ENCODE peak calls at places on chromosome 1, in seven cellular contexts. One of them, this sample, is unnamed.
A peak's percentile ranks its signal among the peaks of the same experiment; 100 is the strongest.

GRCh38 chr1:242546441-242546840 is 21.9 kb upstream of the PLD5 start:
- DNase-seq in PC-9: no peak
- DNase-seq in tibial nerve: no peak
- DNase-seq in AG04450: no peak
- DNase-seq in brain microvascular endothelial cell: no peak
- DNase-seq in uterus: no peak
- DNase-seq in CD8-positive, alpha-beta T cell: no peak
- DNase-seq in this sample: no peak

GRCh38 chr1:52190500-52191252 is 48.8 kb downstream of the ZFYVE9 start:
- DNase-seq in brain microvascular endothelial cell: no peak
- DNase-seq in CD8-positive, alpha-beta T cell: no peak
- DNase-seq in uterus: no peak
- DNase-seq in PC-9: no peak
- DNase-seq in tibial nerve: no peak
- DNase-seq in AG04450: no peak
- DNase-seq in this sample: no peak

GRCh38 chr1:206744683-206745082 is 25.9 kb upstream of the IL19 start:
- DNase-seq in AG04450: no peak
- DNase-seq in tibial nerve: no peak
- DNase-seq in CD8-positive, alpha-beta T cell: no peak
- DNase-seq in uterus: no peak
- DNase-seq in PC-9: no peak
- DNase-seq in brain microvascular endothelial cell: no peak
- DNase-seq in this sample: no peak

GRCh38 chr1:234956821-234957329 is 171.8 kb downstream of the TOMM20 start:
- DNase-seq in CD8-positive, alpha-beta T cell: no peak
- DNase-seq in AG04450: no peak
- DNase-seq in brain microvascular endothelial cell: no peak
- DNase-seq in tibial nerve: no peak
- DNase-seq in uterus: peak; percentile 56
- DNase-seq in PC-9: no peak
- DNase-seq in this sample: no peak

GRCh38 chr1:69568435-69569280 is 936 bp downstream of the LRRC7 start:
- DNase-seq in uterus: no peak
- DNase-seq in CD8-positive, alpha-beta T cell: no peak
- DNase-seq in AG04450: no peak
- DNase-seq in brain microvascular endothelial cell: no peak
- DNase-seq in PC-9: no peak
- DNase-seq in tibial nerve: no peak
- DNase-seq in this sample: no peak

GRCh38 chr1:4515727-4516289 is 138.6 kb upstream of the AJAP1 start:
- DNase-seq in brain microvascular endothelial cell: no peak
- DNase-seq in PC-9: no peak
- DNase-seq in AG04450: no peak
- DNase-seq in CD8-positive, alpha-beta T cell: no peak
- DNase-seq in tibial nerve: no peak
- DNase-seq in uterus: peak; percentile 22
- DNase-seq in this sample: no peak

GRCh38 chr1:11316701-11317100 is 43.7 kb downstream of the UBIAD1 start:
- DNase-seq in AG04450: no peak
- DNase-seq in CD8-positive, alpha-beta T cell: no peak
- DNase-seq in PC-9: no peak
- DNase-seq in uterus: no peak
- DNase-seq in brain microvascular endothelial cell: no peak
- DNase-seq in tibial nerve: peak; percentile 6
- DNase-seq in this sample: no peak

GRCh38 chr1:208278638-208279037 is 34.5 kb upstream of the PLXNA2 start:
- DNase-seq in CD8-positive, alpha-beta T cell: no peak
- DNase-seq in uterus: no peak
- DNase-seq in AG04450: no peak
- DNase-seq in brain microvascular endothelial cell: no peak
- DNase-seq in tibial nerve: no peak
- DNase-seq in PC-9: no peak
- DNase-seq in this sample: no peak

GRCh38 chr1:83818916-83819315 is 180.0 kb downstream of the TTLL7 start:
- DNase-seq in AG04450: no peak
- DNase-seq in brain microvascular endothelial cell: no peak
- DNase-seq in CD8-positive, alpha-beta T cell: no peak
- DNase-seq in tibial nerve: no peak
- DNase-seq in uterus: no peak
- DNase-seq in PC-9: peak; percentile 42
- DNase-seq in this sample: no peak

GRCh38 chr1:55816456-55816794 is 601.3 kb upstream of the USP24 start:
- DNase-seq in uterus: no peak
- DNase-seq in CD8-positive, alpha-beta T cell: no peak
- DNase-seq in tibial nerve: peak; percentile 14
- DNase-seq in AG04450: no peak
- DNase-seq in brain microvascular endothelial cell: no peak
- DNase-seq in PC-9: no peak
- DNase-seq in this sample: no peak

GRCh38 chr1:229514578-229515275 is 6.6 kb upstream of the NUP133 start:
- DNase-seq in PC-9: peak; percentile 67
- DNase-seq in brain microvascular endothelial cell: peak; percentile 83
- DNase-seq in tibial nerve: peak; percentile 77
- DNase-seq in AG04450: peak; percentile 30
- DNase-seq in CD8-positive, alpha-beta T cell: peak; percentile 63
- DNase-seq in uterus: peak; percentile 60
- DNase-seq in this sample: peak; percentile 33

GRCh38 chr1:91803847-91804545 is 82.0 kb downstream of the TGFBR3 start:
- DNase-seq in brain microvascular endothelial cell: no peak
- DNase-seq in tibial nerve: no peak
- DNase-seq in CD8-positive, alpha-beta T cell: peak; percentile 73
- DNase-seq in uterus: no peak
- DNase-seq in PC-9: peak; percentile 61
- DNase-seq in AG04450: no peak
- DNase-seq in this sample: no peak

GRCh38 chr1:3787745-3788605 is 8.3 kb downstream of the LRRC47 start:
- DNase-seq in AG04450: no peak
- DNase-seq in uterus: no peak
- DNase-seq in brain microvascular endothelial cell: no peak
- DNase-seq in PC-9: no peak
- DNase-seq in tibial nerve: no peak
- DNase-seq in CD8-positive, alpha-beta T cell: no peak
- DNase-seq in this sample: no peak

GRCh38 chr1:37085393-37085792 is 51.1 kb upstream of the GRIK3 start:
- DNase-seq in CD8-positive, alpha-beta T cell: no peak
- DNase-seq in uterus: no peak
- DNase-seq in tibial nerve: no peak
- DNase-seq in AG04450: no peak
- DNase-seq in PC-9: no peak
- DNase-seq in brain microvascular endothelial cell: no peak
- DNase-seq in this sample: no peak

GRCh38 chr1:230618537-230618936 is 23.7 kb upstream of the COG2 start:
- DNase-seq in brain microvascular endothelial cell: no peak
- DNase-seq in tibial nerve: no peak
- DNase-seq in uterus: no peak
- DNase-seq in PC-9: no peak
- DNase-seq in CD8-positive, alpha-beta T cell: no peak
- DNase-seq in AG04450: no peak
- DNase-seq in this sample: no peak

GRCh38 chr1:246836169-246836568 is 95.6 kb downstream of the AHCTF1 start:
- DNase-seq in AG04450: no peak
- DNase-seq in CD8-positive, alpha-beta T cell: no peak
- DNase-seq in brain microvascular endothelial cell: peak; percentile 6
- DNase-seq in tibial nerve: no peak
- DNase-seq in uterus: no peak
- DNase-seq in PC-9: no peak
- DNase-seq in this sample: no peak

GRCh38 chr1:161019767-161020572 is 982 bp downstream of the F11R start:
- DNase-seq in CD8-positive, alpha-beta T cell: no peak
- DNase-seq in uterus: no peak
- DNase-seq in AG04450: no peak
- DNase-seq in tibial nerve: no peak
- DNase-seq in brain microvascular endothelial cell: no peak
- DNase-seq in PC-9: no peak
- DNase-seq in this sample: no peak

GRCh38 chr1:46797696-46798470 is 963 bp upstream of the CYP4B1 start:
- DNase-seq in brain microvascular endothelial cell: no peak
- DNase-seq in tibial nerve: no peak
- DNase-seq in AG04450: no peak
- DNase-seq in PC-9: no peak
- DNase-seq in uterus: no peak
- DNase-seq in CD8-positive, alpha-beta T cell: no peak
- DNase-seq in this sample: no peak

GRCh38 chr1:115911298-115911697 is 65.0 kb upstream of the SLC22A15 start:
- DNase-seq in PC-9: peak; percentile 69
- DNase-seq in tibial nerve: no peak
- DNase-seq in CD8-positive, alpha-beta T cell: no peak
- DNase-seq in brain microvascular endothelial cell: no peak
- DNase-seq in uterus: no peak
- DNase-seq in AG04450: no peak
- DNase-seq in this sample: no peak

DNA sequence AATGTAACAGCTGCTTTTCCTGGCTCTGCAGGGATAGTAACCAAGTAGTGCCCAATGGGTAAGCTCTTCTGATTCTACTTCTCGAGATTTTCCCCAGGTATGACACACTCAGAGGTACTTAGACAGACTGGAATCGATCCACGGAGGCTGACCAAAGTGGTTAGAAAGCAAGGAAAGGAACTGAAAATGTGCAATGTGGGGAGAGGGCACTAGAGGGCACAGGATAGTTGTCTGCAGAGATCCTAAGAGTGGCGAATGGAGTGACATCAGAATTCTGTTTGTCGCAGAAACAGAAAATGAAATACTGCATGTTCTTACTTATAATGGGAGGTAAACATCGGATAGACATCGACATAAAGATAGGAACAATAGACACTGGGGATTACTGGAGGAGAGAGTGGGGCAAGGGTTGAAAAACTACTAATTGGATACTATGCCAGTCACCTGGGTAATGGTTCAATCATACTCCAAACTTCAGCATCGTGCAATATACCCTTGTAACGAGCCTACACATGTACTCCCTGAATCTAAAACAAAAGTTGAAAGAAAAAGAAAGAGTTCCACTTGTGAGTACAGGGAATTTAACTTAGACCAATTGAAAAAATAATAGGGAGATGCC is 23.3 kb downstream of the CYP2J2 start:
- DNase-seq in tibial nerve: no peak
- DNase-seq in AG04450: no peak
- DNase-seq in uterus: no peak
- DNase-seq in CD8-positive, alpha-beta T cell: no peak
- DNase-seq in brain microvascular endothelial cell: peak; percentile 20
- DNase-seq in PC-9: no peak
- DNase-seq in this sample: no peak
- H3K27ac ChIP-seq in tibial nerve: no peak overlapping the region
- H3K27ac ChIP-seq in AG04450: no peak overlapping the region
- H3K27ac ChIP-seq in uterus: no peak overlapping the region
- H3K27ac ChIP-seq in CD8-positive, alpha-beta T cell: no peak overlapping the region
- H3K27ac ChIP-seq in brain microvascular endothelial cell: no peak overlapping the region
- H3K27ac ChIP-seq in PC-9: no peak overlapping the region
- H3K27ac ChIP-seq in this sample: peak overlapping the region; percentile 74

DNA sequence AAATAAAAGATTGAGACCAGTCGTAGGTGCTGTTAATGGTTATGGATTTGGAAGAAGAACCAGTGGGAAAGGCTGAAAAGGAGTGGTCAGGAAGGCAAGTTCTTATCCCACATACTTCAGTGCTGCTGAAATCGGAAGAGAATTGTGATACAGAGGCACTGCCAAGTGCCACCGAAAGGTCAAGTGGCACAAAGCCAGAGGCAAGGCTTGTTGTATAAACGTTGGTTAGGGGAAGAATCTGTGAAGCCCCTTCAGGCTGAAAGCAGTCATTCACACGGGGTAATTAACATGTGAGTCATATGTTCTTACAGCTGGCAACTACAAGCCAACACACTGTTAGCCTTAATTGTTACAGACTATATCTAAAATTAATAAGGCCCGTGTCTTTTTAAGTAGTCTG is 48.8 kb downstream of the ZBTB40 start:
- DNase-seq in tibial nerve: peak; percentile 11
- DNase-seq in CD8-positive, alpha-beta T cell: no peak
- DNase-seq in AG04450: peak; percentile 11
- DNase-seq in PC-9: no peak
- DNase-seq in uterus: no peak
- DNase-seq in brain microvascular endothelial cell: peak; percentile 35
- DNase-seq in this sample: no peak
- H3K27ac ChIP-seq in tibial nerve: peak overlapping the region; percentile 13
- H3K27ac ChIP-seq in CD8-positive, alpha-beta T cell: no peak overlapping the region
- H3K27ac ChIP-seq in AG04450: no peak overlapping the region
- H3K27ac ChIP-seq in PC-9: no peak overlapping the region
- H3K27ac ChIP-seq in uterus: no peak overlapping the region
- H3K27ac ChIP-seq in brain microvascular endothelial cell: no peak overlapping the region
- H3K27ac ChIP-seq in this sample: no peak overlapping the region

DNA sequence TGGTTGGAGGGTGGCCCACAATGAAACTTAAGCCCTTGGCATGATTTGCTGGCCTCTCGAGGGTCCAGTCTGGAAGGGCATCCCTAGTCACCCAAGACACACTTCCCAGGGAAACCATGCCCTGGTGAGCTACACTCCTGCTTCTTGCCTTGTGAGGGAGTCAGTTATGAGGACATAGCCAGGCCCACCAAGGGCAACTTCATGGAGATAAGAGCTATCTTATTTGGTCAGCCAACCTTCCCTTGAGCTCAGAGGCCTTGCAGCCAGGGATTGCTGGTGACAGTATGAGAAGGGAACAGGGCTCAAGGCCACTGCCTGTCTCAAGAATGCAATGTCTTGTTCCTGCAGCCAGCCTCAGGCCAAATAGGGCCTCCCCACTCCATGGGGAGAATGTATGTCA is 9.6 kb downstream of the TNR start:
- DNase-seq in brain microvascular endothelial cell: no peak
- DNase-seq in tibial nerve: no peak
- DNase-seq in CD8-positive, alpha-beta T cell: no peak
- DNase-seq in PC-9: no peak
- DNase-seq in AG04450: no peak
- DNase-seq in uterus: no peak
- DNase-seq in this sample: no peak
- H3K27ac ChIP-seq in brain microvascular endothelial cell: no peak overlapping the region
- H3K27ac ChIP-seq in tibial nerve: no peak overlapping the region
- H3K27ac ChIP-seq in CD8-positive, alpha-beta T cell: no peak overlapping the region
- H3K27ac ChIP-seq in PC-9: no peak overlapping the region
- H3K27ac ChIP-seq in AG04450: no peak overlapping the region
- H3K27ac ChIP-seq in uterus: no peak overlapping the region
- H3K27ac ChIP-seq in this sample: no peak overlapping the region

DNA sequence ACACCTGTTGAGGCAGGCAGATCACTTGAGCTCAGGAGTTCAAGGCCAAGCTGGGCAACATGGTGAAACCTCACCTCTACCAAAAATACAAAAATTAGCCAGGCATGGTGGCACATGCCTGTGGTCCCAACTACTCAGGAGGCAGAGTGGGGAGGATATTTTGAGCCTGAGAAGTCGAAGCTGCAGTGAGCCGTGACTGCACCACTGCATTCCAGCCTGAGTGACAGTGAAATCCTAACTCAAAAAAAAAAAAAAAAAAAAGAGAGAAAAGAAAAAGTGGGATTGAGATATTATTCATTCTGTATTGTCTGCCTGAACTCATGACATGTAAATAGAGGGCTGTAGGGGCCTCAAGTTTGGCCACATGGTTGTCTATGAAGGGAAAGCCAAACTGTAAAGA is 37.3 kb downstream of the WNT2B start:
- DNase-seq in CD8-positive, alpha-beta T cell: no peak
- DNase-seq in tibial nerve: no peak
- DNase-seq in uterus: no peak
- DNase-seq in brain microvascular endothelial cell: peak; percentile 56
- DNase-seq in AG04450: no peak
- DNase-seq in PC-9: no peak
- DNase-seq in this sample: no peak
- H3K27ac ChIP-seq in CD8-positive, alpha-beta T cell: no peak overlapping the region
- H3K27ac ChIP-seq in tibial nerve: no peak overlapping the region
- H3K27ac ChIP-seq in uterus: no peak overlapping the region
- H3K27ac ChIP-seq in brain microvascular endothelial cell: peak overlapping the region; percentile 100
- H3K27ac ChIP-seq in AG04450: no peak overlapping the region
- H3K27ac ChIP-seq in PC-9: peak overlapping the region; percentile 98
- H3K27ac ChIP-seq in this sample: no peak overlapping the region

GRCh38 chr1:244063498-244063897 is 12.4 kb downstream of the ZBTB18 start:
- DNase-seq in AG04450: no peak
- DNase-seq in uterus: no peak
- DNase-seq in CD8-positive, alpha-beta T cell: no peak
- DNase-seq in PC-9: no peak
- DNase-seq in brain microvascular endothelial cell: no peak
- DNase-seq in tibial nerve: no peak
- DNase-seq in this sample: no peak
- H3K27ac ChIP-seq in AG04450: no peak overlapping the region
- H3K27ac ChIP-seq in uterus: no peak overlapping the region
- H3K27ac ChIP-seq in CD8-positive, alpha-beta T cell: no peak overlapping the region
- H3K27ac ChIP-seq in PC-9: no peak overlapping the region
- H3K27ac ChIP-seq in brain microvascular endothelial cell: no peak overlapping the region
- H3K27ac ChIP-seq in tibial nerve: no peak overlapping the region
- H3K27ac ChIP-seq in this sample: no peak overlapping the region